ENCODE peak calls at places on chromosomes 13 and 19, in seven cellular contexts. L is globus pallidus; C is progenitor cell of endocrine pancreas; Y is OCI-M1; W is B cell; Z is glutamatergic neuron; R is CD4-positive, alpha-beta memory T cell. D is an unnamed sample.

GRCh38 chr19:11418518-11419506 is at the start of gene RGL3:
- DNase-seq in L (no peak), C (peak), Y (no peak), W (peak), Z (peak), R (no peak), D (no peak)

GRCh38 chr19:55173717-55174409 is 6.2 kb downstream of the SYT5 start:
- DNase-seq in L (peak), C (no peak), Y (peak), W (no peak), Z (peak), R (no peak), D (peak)

GRCh38 chr13:45167611-45168554 is 33.0 kb downstream of the KCTD4 start:
- DNase-seq in L (no peak), C (no peak), Y (peak), W (no peak), Z (no peak), R (no peak), D (no peak)

GRCh38 chr13:29654807-29655547 is 59.5 kb upstream of the SLC7A1 start:
- DNase-seq in L (no peak), C (no peak), Y (no peak), W (no peak), Z (no peak), R (no peak), D (peak)

GRCh38 chr19:35712910-35713845 is 4.6 kb upstream of the KMT2B start:
- DNase-seq in L (no peak), C (no peak), Y (peak), W (peak), Z (no peak), R (peak), D (no peak)

GRCh38 chr13:109740121-109740520 is 46.3 kb downstream of the IRS2 start:
- DNase-seq in L (peak), C (no peak), Y (no peak), W (no peak), Z (no peak), R (no peak), D (no peak)

GRCh38 chr19:40549007-40549708 is 27.5 kb upstream of the SHKBP1 start:
- DNase-seq in L (no peak), C (peak), Y (no peak), W (peak), Z (peak), R (peak), D (peak)

GRCh38 chr13:98978280-98978679 is 416 bp upstream of the DOCK9 start:
- DNase-seq in L (no peak), C (no peak), Y (no peak), W (no peak), Z (no peak), R (no peak), D (peak)

GRCh38 chr13:44311011-44311481 is 62.6 kb upstream of the SERP2 start:
- DNase-seq in L (no peak), C (no peak), Y (no peak), W (no peak), Z (no peak), R (no peak), D (peak)

GRCh38 chr13:104837756-104838155 is 1697.7 kb downstream of the EFNB2 start:
- DNase-seq in L (no peak), C (no peak), Y (peak), W (no peak), Z (no peak), R (no peak), D (no peak)

GRCh38 chr19:29663861-29664752 is 1.2 kb upstream of the PLEKHF1 start:
- DNase-seq in L (no peak), C (no peak), Y (no peak), W (peak), Z (no peak), R (no peak), D (no peak)

GRCh38 chr19:35444735-35445134 is 3.3 kb upstream of the FFAR2 start:
- DNase-seq in L (no peak), C (no peak), Y (no peak), W (no peak), Z (no peak), R (no peak), D (no peak)

GRCh38 chr13:48535791-48536190 is 2.9 kb upstream of the RCBTB2 start:
- DNase-seq in L (no peak), C (no peak), Y (no peak), W (no peak), Z (no peak), R (no peak), D (no peak)

GRCh38 chr19:48393196-48393558 is 291 bp upstream of the GRIN2D start:
- DNase-seq in L (no peak), C (no peak), Y (no peak), W (peak), Z (peak), R (no peak), D (no peak)

GRCh38 chr13:31477961-31478360 is 261.4 kb upstream of the RXFP2 start:
- DNase-seq in L (no peak), C (no peak), Y (no peak), W (no peak), Z (no peak), R (no peak), D (peak)

GRCh38 chr13:95182570-95183285 is 118.5 kb downstream of the ABCC4 start:
- DNase-seq in L (no peak), C (no peak), Y (peak), W (no peak), Z (no peak), R (no peak), D (no peak)

GRCh38 chr13:99308481-99309087 is 1.4 kb upstream of the GPR183 start:
- DNase-seq in L (no peak), C (no peak), Y (no peak), W (no peak), Z (no peak), R (peak), D (peak)

GRCh38 chr13:44159633-44160279 is 213.9 kb upstream of the SERP2 start:
- DNase-seq in L (no peak), C (no peak), Y (no peak), W (no peak), Z (no peak), R (no peak), D (peak)

GRCh38 chr19:18274776-18275356 is 614 bp upstream of the IQCN start:
- DNase-seq in L (peak), C (no peak), Y (peak), W (no peak), Z (no peak), R (peak), D (peak)

GRCh38 chr19:3098141-3098514 is 4.0 kb downstream of the GNA11 start:
- DNase-seq in L (no peak), C (no peak), Y (no peak), W (peak), Z (no peak), R (no peak), D (no peak)

GRCh38 chr19:48329167-48329891 is 4.0 kb downstream of the EMP3 start:
- DNase-seq in L (no peak), C (no peak), Y (no peak), W (peak), Z (no peak), R (peak), D (peak)

GRCh38 chr13:108777421-108778420 is 148.3 kb downstream of the MYO16 start:
- DNase-seq in L (no peak), C (no peak), Y (no peak), W (no peak), Z (no peak), R (no peak), D (no peak)

GRCh38 chr19:50818859-50819472 is 4.6 kb downstream of the KLK1 start:
- DNase-seq in L (no peak), C (no peak), Y (no peak), W (no peak), Z (no peak), R (peak), D (no peak)

D was measured in cardiac fibroblast.